ENCODE peak calls at places on chromosomes 3 and 15, in nine cellular contexts. One of them, this sample, is unnamed.

GRCh38 chr3:14480207-14481017 is 59.7 kb downstream of the GRIP2 start:
- DNase-seq in HT1080: no peak
- DNase-seq in EL: peak
- DNase-seq in RPMI7951: peak
- DNase-seq in LoVo: no peak
- DNase-seq in activated T-cell treated with anti-CD3 and anti-CD28 coated beads, Interleukin-2, amount 50 U/mL, for 4 hours: no peak
- DNase-seq in aorta: peak
- DNase-seq in T follicular helper cell: no peak
- DNase-seq in posterior vena cava: peak
- DNase-seq in this sample: no peak

GRCh38 chr3:196624008-196624790 is 15.3 kb upstream of the NRROS start:
- DNase-seq in activated T-cell treated with anti-CD3 and anti-CD28 coated beads, Interleukin-2, amount 50 U/mL, for 4 hours: no peak
- DNase-seq in RPMI7951: no peak
- DNase-seq in LoVo: no peak
- DNase-seq in HT1080: no peak
- DNase-seq in posterior vena cava: no peak
- DNase-seq in aorta: peak
- DNase-seq in EL: no peak
- DNase-seq in T follicular helper cell: no peak
- DNase-seq in this sample: no peak

GRCh38 chr3:27326949-27327582 is 42.1 kb downstream of the NEK10 start:
- DNase-seq in aorta: no peak
- DNase-seq in activated T-cell treated with anti-CD3 and anti-CD28 coated beads, Interleukin-2, amount 50 U/mL, for 4 hours: no peak
- DNase-seq in LoVo: no peak
- DNase-seq in posterior vena cava: no peak
- DNase-seq in RPMI7951: no peak
- DNase-seq in HT1080: no peak
- DNase-seq in EL: no peak
- DNase-seq in T follicular helper cell: no peak
- DNase-seq in this sample: no peak

GRCh38 chr15:39177561-39177960 is 403.3 kb upstream of the THBS1 start:
- DNase-seq in EL: no peak
- DNase-seq in aorta: no peak
- DNase-seq in posterior vena cava: no peak
- DNase-seq in LoVo: no peak
- DNase-seq in HT1080: no peak
- DNase-seq in T follicular helper cell: no peak
- DNase-seq in activated T-cell treated with anti-CD3 and anti-CD28 coated beads, Interleukin-2, amount 50 U/mL, for 4 hours: no peak
- DNase-seq in RPMI7951: peak
- DNase-seq in this sample: no peak

GRCh38 chr3:151169700-151170224 is 33.3 kb downstream of the GPR171 start:
- DNase-seq in posterior vena cava: peak
- DNase-seq in activated T-cell treated with anti-CD3 and anti-CD28 coated beads, Interleukin-2, amount 50 U/mL, for 4 hours: no peak
- DNase-seq in EL: no peak
- DNase-seq in RPMI7951: peak
- DNase-seq in HT1080: peak
- DNase-seq in LoVo: no peak
- DNase-seq in T follicular helper cell: no peak
- DNase-seq in aorta: peak
- DNase-seq in this sample: peak

GRCh38 chr15:74222705-74223104 is 13.4 kb upstream of the CCDC33 start:
- DNase-seq in HT1080: no peak
- DNase-seq in activated T-cell treated with anti-CD3 and anti-CD28 coated beads, Interleukin-2, amount 50 U/mL, for 4 hours: no peak
- DNase-seq in posterior vena cava: no peak
- DNase-seq in LoVo: no peak
- DNase-seq in EL: no peak
- DNase-seq in aorta: no peak
- DNase-seq in T follicular helper cell: no peak
- DNase-seq in RPMI7951: no peak
- DNase-seq in this sample: no peak

GRCh38 chr3:108103040-108103751 is 12.4 kb upstream of the CD47 start:
- DNase-seq in posterior vena cava: no peak
- DNase-seq in LoVo: no peak
- DNase-seq in HT1080: no peak
- DNase-seq in aorta: no peak
- DNase-seq in EL: no peak
- DNase-seq in activated T-cell treated with anti-CD3 and anti-CD28 coated beads, Interleukin-2, amount 50 U/mL, for 4 hours: no peak
- DNase-seq in T follicular helper cell: no peak
- DNase-seq in RPMI7951: no peak
- DNase-seq in this sample: no peak

GRCh38 chr15:78988361-78988911 is 43.6 kb upstream of the CTSH start:
- DNase-seq in activated T-cell treated with anti-CD3 and anti-CD28 coated beads, Interleukin-2, amount 50 U/mL, for 4 hours: no peak
- DNase-seq in LoVo: peak
- DNase-seq in posterior vena cava: peak
- DNase-seq in T follicular helper cell: no peak
- DNase-seq in EL: peak
- DNase-seq in HT1080: peak
- DNase-seq in aorta: peak
- DNase-seq in RPMI7951: peak
- DNase-seq in this sample: peak

GRCh38 chr3:12994357-12994606 is 78.9 kb downstream of the IQSEC1 start:
- DNase-seq in T follicular helper cell: no peak
- DNase-seq in activated T-cell treated with anti-CD3 and anti-CD28 coated beads, Interleukin-2, amount 50 U/mL, for 4 hours: no peak
- DNase-seq in LoVo: peak
- DNase-seq in EL: no peak
- DNase-seq in aorta: peak
- DNase-seq in HT1080: no peak
- DNase-seq in posterior vena cava: peak
- DNase-seq in RPMI7951: peak
- DNase-seq in this sample: no peak

GRCh38 chr3:194487289-194488006 is 646 bp upstream of the ATP13A3 start:
- DNase-seq in activated T-cell treated with anti-CD3 and anti-CD28 coated beads, Interleukin-2, amount 50 U/mL, for 4 hours: peak
- DNase-seq in aorta: peak
- DNase-seq in T follicular helper cell: peak
- DNase-seq in EL: peak
- DNase-seq in posterior vena cava: peak
- DNase-seq in RPMI7951: no peak
- DNase-seq in HT1080: no peak
- DNase-seq in LoVo: no peak
- DNase-seq in this sample: peak

GRCh38 chr3:10319251-10319650 is 1.7 kb downstream of the SEC13 start:
- DNase-seq in EL: no peak
- DNase-seq in LoVo: no peak
- DNase-seq in aorta: no peak
- DNase-seq in T follicular helper cell: no peak
- DNase-seq in posterior vena cava: no peak
- DNase-seq in RPMI7951: no peak
- DNase-seq in HT1080: no peak
- DNase-seq in activated T-cell treated with anti-CD3 and anti-CD28 coated beads, Interleukin-2, amount 50 U/mL, for 4 hours: no peak
- DNase-seq in this sample: no peak

GRCh38 chr3:140433431-140433830 is 244.4 kb upstream of the TRIM42 start:
- DNase-seq in posterior vena cava: no peak
- DNase-seq in activated T-cell treated with anti-CD3 and anti-CD28 coated beads, Interleukin-2, amount 50 U/mL, for 4 hours: no peak
- DNase-seq in LoVo: no peak
- DNase-seq in aorta: no peak
- DNase-seq in RPMI7951: no peak
- DNase-seq in EL: no peak
- DNase-seq in T follicular helper cell: no peak
- DNase-seq in HT1080: no peak
- DNase-seq in this sample: no peak

GRCh38 chr3:14216257-14217048 is 37.8 kb downstream of the LSM3 start:
- DNase-seq in EL: no peak
- DNase-seq in HT1080: peak
- DNase-seq in T follicular helper cell: peak
- DNase-seq in posterior vena cava: peak
- DNase-seq in LoVo: no peak
- DNase-seq in RPMI7951: no peak
- DNase-seq in activated T-cell treated with anti-CD3 and anti-CD28 coated beads, Interleukin-2, amount 50 U/mL, for 4 hours: peak
- DNase-seq in aorta: no peak
- DNase-seq in this sample: no peak

GRCh38 chr3:72271923-72272322 is 487.0 kb upstream of the PROK2 start:
- DNase-seq in posterior vena cava: no peak
- DNase-seq in activated T-cell treated with anti-CD3 and anti-CD28 coated beads, Interleukin-2, amount 50 U/mL, for 4 hours: no peak
- DNase-seq in aorta: no peak
- DNase-seq in LoVo: no peak
- DNase-seq in HT1080: no peak
- DNase-seq in EL: no peak
- DNase-seq in RPMI7951: no peak
- DNase-seq in T follicular helper cell: no peak
- DNase-seq in this sample: no peak

GRCh38 chr3:129015388-129016105 is 14.4 kb downstream of the EFCC1 start:
- DNase-seq in HT1080: no peak
- DNase-seq in T follicular helper cell: no peak
- DNase-seq in RPMI7951: no peak
- DNase-seq in LoVo: no peak
- DNase-seq in EL: no peak
- DNase-seq in activated T-cell treated with anti-CD3 and anti-CD28 coated beads, Interleukin-2, amount 50 U/mL, for 4 hours: peak
- DNase-seq in posterior vena cava: peak
- DNase-seq in aorta: no peak
- DNase-seq in this sample: peak

GRCh38 chr3:72973031-72973723 is 23.4 kb upstream of the PPP4R2 start:
- DNase-seq in aorta: no peak
- DNase-seq in T follicular helper cell: no peak
- DNase-seq in HT1080: no peak
- DNase-seq in RPMI7951: peak
- DNase-seq in EL: peak
- DNase-seq in activated T-cell treated with anti-CD3 and anti-CD28 coated beads, Interleukin-2, amount 50 U/mL, for 4 hours: no peak
- DNase-seq in LoVo: no peak
- DNase-seq in posterior vena cava: no peak
- DNase-seq in this sample: no peak

GRCh38 chr3:128418900-128419299 is 47.8 kb downstream of the DNAJB8 start:
- DNase-seq in T follicular helper cell: no peak
- DNase-seq in HT1080: no peak
- DNase-seq in EL: no peak
- DNase-seq in RPMI7951: no peak
- DNase-seq in LoVo: no peak
- DNase-seq in posterior vena cava: no peak
- DNase-seq in activated T-cell treated with anti-CD3 and anti-CD28 coated beads, Interleukin-2, amount 50 U/mL, for 4 hours: no peak
- DNase-seq in aorta: no peak
- DNase-seq in this sample: no peak

GRCh38 chr3:107369791-107370190 is 7.4 kb upstream of the CCDC54 start:
- DNase-seq in aorta: no peak
- DNase-seq in RPMI7951: no peak
- DNase-seq in HT1080: no peak
- DNase-seq in T follicular helper cell: no peak
- DNase-seq in EL: no peak
- DNase-seq in LoVo: no peak
- DNase-seq in activated T-cell treated with anti-CD3 and anti-CD28 coated beads, Interleukin-2, amount 50 U/mL, for 4 hours: no peak
- DNase-seq in posterior vena cava: no peak
- DNase-seq in this sample: no peak

GRCh38 chr3:62601238-62601856 is 228.0 kb upstream of the FEZF2 start:
- DNase-seq in RPMI7951: peak
- DNase-seq in posterior vena cava: no peak
- DNase-seq in EL: peak
- DNase-seq in T follicular helper cell: no peak
- DNase-seq in LoVo: no peak
- DNase-seq in activated T-cell treated with anti-CD3 and anti-CD28 coated beads, Interleukin-2, amount 50 U/mL, for 4 hours: no peak
- DNase-seq in aorta: no peak
- DNase-seq in HT1080: peak
- DNase-seq in this sample: no peak

GRCh38 chr3:141326626-141327025 is 41.7 kb upstream of the ZBTB38 start:
- DNase-seq in LoVo: no peak
- DNase-seq in activated T-cell treated with anti-CD3 and anti-CD28 coated beads, Interleukin-2, amount 50 U/mL, for 4 hours: no peak
- DNase-seq in aorta: no peak
- DNase-seq in EL: no peak
- DNase-seq in HT1080: no peak
- DNase-seq in RPMI7951: no peak
- DNase-seq in T follicular helper cell: no peak
- DNase-seq in posterior vena cava: no peak
- DNase-seq in this sample: no peak

GRCh38 chr3:134876836-134877235 is 81.8 kb downstream of the EPHB1 start:
- DNase-seq in RPMI7951: no peak
- DNase-seq in T follicular helper cell: no peak
- DNase-seq in activated T-cell treated with anti-CD3 and anti-CD28 coated beads, Interleukin-2, amount 50 U/mL, for 4 hours: no peak
- DNase-seq in posterior vena cava: no peak
- DNase-seq in EL: no peak
- DNase-seq in LoVo: no peak
- DNase-seq in aorta: no peak
- DNase-seq in HT1080: no peak
- DNase-seq in this sample: no peak

GRCh38 chr3:164779816-164780215 is 298.5 kb downstream of the SI start:
- DNase-seq in aorta: no peak
- DNase-seq in T follicular helper cell: no peak
- DNase-seq in LoVo: no peak
- DNase-seq in activated T-cell treated with anti-CD3 and anti-CD28 coated beads, Interleukin-2, amount 50 U/mL, for 4 hours: no peak
- DNase-seq in RPMI7951: no peak
- DNase-seq in posterior vena cava: no peak
- DNase-seq in EL: no peak
- DNase-seq in HT1080: no peak
- DNase-seq in this sample: no peak

GRCh38 chr15:74995182-74995778 is at the start of gene SCAMP5:
- DNase-seq in EL: peak
- DNase-seq in RPMI7951: peak
- DNase-seq in HT1080: peak
- DNase-seq in activated T-cell treated with anti-CD3 and anti-CD28 coated beads, Interleukin-2, amount 50 U/mL, for 4 hours: peak
- DNase-seq in aorta: peak
- DNase-seq in posterior vena cava: peak
- DNase-seq in T follicular helper cell: peak
- DNase-seq in LoVo: peak
- DNase-seq in this sample: peak

GRCh38 chr15:37135225-37135624 is 34.9 kb upstream of the MEIS2 start:
- DNase-seq in T follicular helper cell: no peak
- DNase-seq in EL: no peak
- DNase-seq in posterior vena cava: no peak
- DNase-seq in RPMI7951: peak
- DNase-seq in LoVo: no peak
- DNase-seq in HT1080: no peak
- DNase-seq in aorta: no peak
- DNase-seq in activated T-cell treated with anti-CD3 and anti-CD28 coated beads, Interleukin-2, amount 50 U/mL, for 4 hours: no peak
- DNase-seq in this sample: no peak

GRCh38 chr3:46858996-46859710 is 4.1 kb downstream of the MYL3 start:
- DNase-seq in posterior vena cava: peak
- DNase-seq in RPMI7951: no peak
- DNase-seq in aorta: peak
- DNase-seq in EL: no peak
- DNase-seq in activated T-cell treated with anti-CD3 and anti-CD28 coated beads, Interleukin-2, amount 50 U/mL, for 4 hours: no peak
- DNase-seq in LoVo: no peak
- DNase-seq in T follicular helper cell: no peak
- DNase-seq in HT1080: no peak
- DNase-seq in this sample: no peak

GRCh38 chr3:52596658-52597265 is 60.4 kb downstream of the UQCC5 start:
- DNase-seq in posterior vena cava: no peak
- DNase-seq in T follicular helper cell: no peak
- DNase-seq in aorta: no peak
- DNase-seq in HT1080: no peak
- DNase-seq in RPMI7951: no peak
- DNase-seq in LoVo: no peak
- DNase-seq in activated T-cell treated with anti-CD3 and anti-CD28 coated beads, Interleukin-2, amount 50 U/mL, for 4 hours: no peak
- DNase-seq in EL: no peak
- DNase-seq in this sample: no peak

GRCh38 chr3:46460051-46460450 is 4.7 kb downstream of the LTF start:
- DNase-seq in T follicular helper cell: no peak
- DNase-seq in LoVo: no peak
- DNase-seq in RPMI7951: no peak
- DNase-seq in posterior vena cava: no peak
- DNase-seq in aorta: no peak
- DNase-seq in EL: peak
- DNase-seq in HT1080: peak
- DNase-seq in activated T-cell treated with anti-CD3 and anti-CD28 coated beads, Interleukin-2, amount 50 U/mL, for 4 hours: no peak
- DNase-seq in this sample: no peak

GRCh38 chr3:38255627-38256026 is 10.0 kb upstream of the SLC22A13 start:
- DNase-seq in T follicular helper cell: no peak
- DNase-seq in activated T-cell treated with anti-CD3 and anti-CD28 coated beads, Interleukin-2, amount 50 U/mL, for 4 hours: no peak
- DNase-seq in LoVo: no peak
- DNase-seq in aorta: no peak
- DNase-seq in HT1080: no peak
- DNase-seq in posterior vena cava: no peak
- DNase-seq in RPMI7951: no peak
- DNase-seq in EL: no peak
- DNase-seq in this sample: no peak

GRCh38 chr3:159860727-159861126 is 127.9 kb upstream of the IL12A start:
- DNase-seq in RPMI7951: no peak
- DNase-seq in aorta: no peak
- DNase-seq in EL: no peak
- DNase-seq in activated T-cell treated with anti-CD3 and anti-CD28 coated beads, Interleukin-2, amount 50 U/mL, for 4 hours: no peak
- DNase-seq in LoVo: no peak
- DNase-seq in posterior vena cava: no peak
- DNase-seq in HT1080: no peak
- DNase-seq in T follicular helper cell: no peak
- DNase-seq in this sample: no peak

GRCh38 chr15:64911317-64912186 is at the start of gene ANKDD1A:
- DNase-seq in RPMI7951: peak
- DNase-seq in T follicular helper cell: no peak
- DNase-seq in EL: peak
- DNase-seq in posterior vena cava: peak
- DNase-seq in activated T-cell treated with anti-CD3 and anti-CD28 coated beads, Interleukin-2, amount 50 U/mL, for 4 hours: no peak
- DNase-seq in HT1080: peak
- DNase-seq in LoVo: peak
- DNase-seq in aorta: peak
- DNase-seq in this sample: no peak

GRCh38 chr3:154885016-154885415 is 195.1 kb upstream of the MME start:
- DNase-seq in LoVo: no peak
- DNase-seq in activated T-cell treated with anti-CD3 and anti-CD28 coated beads, Interleukin-2, amount 50 U/mL, for 4 hours: no peak
- DNase-seq in RPMI7951: no peak
- DNase-seq in T follicular helper cell: no peak
- DNase-seq in HT1080: no peak
- DNase-seq in aorta: no peak
- DNase-seq in EL: peak
- DNase-seq in posterior vena cava: no peak
- DNase-seq in this sample: no peak

This sample was measured in Peyer's patch.